ENCODE peak calls at places on chromosomes 1 and 21, in ten cellular contexts. H is H9; B is left ventricle myocardium inferior; Q is right cardiac atrium; M is endothelial cell of umbilical vein; R is brain microvascular endothelial cell; D is naive thymus-derived CD4-positive, alpha-beta T cell; X is colonic mucosa; W is cardiac muscle cell; K is hepatocyte. N is an unnamed sample.

GRCh38 chr1:29900727-29901126 is 664.4 kb downstream of the PTPRU start:
- DNase-seq in H (no peak), B (peak), Q (peak), M (no peak), R (no peak), D (no peak), X (no peak), W (no peak), K (no peak), N (no peak)

GRCh38 chr21:46323227-46323709 is 402 bp downstream of the C21orf58 start:
- DNase-seq in H (no peak), B (no peak), Q (no peak), M (no peak), R (no peak), D (no peak), X (no peak), W (no peak), K (peak), N (no peak)

GRCh38 chr1:46021046-46021822 is 111.2 kb downstream of the PIK3R3 start:
- DNase-seq in H (no peak), B (no peak), Q (no peak), M (no peak), R (no peak), D (no peak), X (no peak), W (no peak), K (no peak), N (no peak)

GRCh38 chr1:76040327-76040868 is 34.1 kb upstream of the ST6GALNAC3 start:
- DNase-seq in H (peak), B (no peak), Q (no peak), M (no peak), R (no peak), D (no peak), X (no peak), W (no peak), K (peak), N (peak)

GRCh38 chr1:115429884-115430283 is 91.8 kb upstream of the NGF start:
- DNase-seq in H (no peak), B (no peak), Q (no peak), M (no peak), R (peak), D (no peak), X (no peak), W (no peak), K (no peak), N (no peak)

GRCh38 chr1:48572632-48573258 is 100.7 kb upstream of the SPATA6 start:
- DNase-seq in H (peak), B (peak), Q (peak), M (peak), R (peak), D (no peak), X (peak), W (peak), K (peak), N (peak)

GRCh38 chr1:23394664-23395063 is 25.0 kb upstream of the ZNF436 start:
- DNase-seq in H (peak), B (peak), Q (peak), M (no peak), R (peak), D (no peak), X (peak), W (peak), K (peak), N (peak)

GRCh38 chr21:36481639-36482038 is 1.7 kb upstream of the CLDN14 start:
- DNase-seq in H (no peak), B (no peak), Q (no peak), M (no peak), R (no peak), D (no peak), X (no peak), W (no peak), K (no peak), N (no peak)

GRCh38 chr1:55214214-55214902 is 806 bp downstream of the USP24 start:
- DNase-seq in H (peak), B (peak), Q (peak), M (peak), R (no peak), D (peak), X (peak), W (peak), K (peak), N (peak)

GRCh38 chr1:40906781-40907400 is 44.7 kb upstream of the CITED4 start:
- DNase-seq in H (no peak), B (no peak), Q (no peak), M (no peak), R (no peak), D (no peak), X (no peak), W (no peak), K (no peak), N (no peak)

GRCh38 chr1:62306065-62306464 is 13.2 kb downstream of the KANK4 start:
- DNase-seq in H (no peak), B (no peak), Q (no peak), M (no peak), R (no peak), D (no peak), X (no peak), W (no peak), K (no peak), N (no peak)

GRCh38 chr21:40208960-40209359 is 341.7 kb downstream of the PCP4 start:
- DNase-seq in H (no peak), B (no peak), Q (no peak), M (no peak), R (no peak), D (no peak), X (no peak), W (no peak), K (no peak), N (no peak)

GRCh38 chr21:38167345-38167744 is 89.4 kb upstream of the KCNJ15 start:
- DNase-seq in H (no peak), B (no peak), Q (no peak), M (no peak), R (no peak), D (no peak), X (no peak), W (no peak), K (no peak), N (no peak)

GRCh38 chr1:231016234-231016633 is 23.8 kb downstream of the FAM89A start:
- DNase-seq in H (no peak), B (no peak), Q (no peak), M (no peak), R (no peak), D (no peak), X (no peak), W (no peak), K (no peak), N (no peak)

GRCh38 chr1:25137521-25138395 is 94.5 kb downstream of the SYF2 start:
- DNase-seq in H (no peak), B (no peak), Q (no peak), M (no peak), R (no peak), D (no peak), X (no peak), W (no peak), K (no peak), N (no peak)

GRCh38 chr1:21655748-21656147 is 13.4 kb downstream of the RAP1GAP start:
- DNase-seq in H (peak), B (no peak), Q (no peak), M (no peak), R (no peak), D (no peak), X (no peak), W (no peak), K (no peak), N (no peak)

GRCh38 chr1:56551691-56552090 is 27.7 kb downstream of the PLPP3 start:
- DNase-seq in H (no peak), B (no peak), Q (no peak), M (no peak), R (no peak), D (no peak), X (no peak), W (no peak), K (no peak), N (no peak)

GRCh38 chr21:37257967-37258877 is 8.9 kb downstream of the VPS26C start:
- DNase-seq in H (peak), B (peak), Q (peak), M (peak), R (peak), D (peak), X (peak), W (peak), K (peak), N (peak)

GRCh38 chr1:186572509-186572908 is 107.7 kb downstream of the PTGS2 start:
- DNase-seq in H (no peak), B (no peak), Q (no peak), M (no peak), R (no peak), D (no peak), X (no peak), W (no peak), K (no peak), N (no peak)

GRCh38 chr1:6262570-6263420 is 1.9 kb upstream of the GPR153 start:
- DNase-seq in H (no peak), B (peak), Q (peak), M (no peak), R (no peak), D (no peak), X (peak), W (peak), K (no peak), N (peak)

GRCh38 chr1:50977575-50978143 is 7.6 kb downstream of the CDKN2C start:
- DNase-seq in H (no peak), B (peak), Q (peak), M (peak), R (no peak), D (peak), X (peak), W (peak), K (peak), N (peak)

GRCh38 chr1:227049253-227049652 is 109.2 kb downstream of the COQ8A start:
- DNase-seq in H (no peak), B (no peak), Q (no peak), M (no peak), R (no peak), D (no peak), X (no peak), W (no peak), K (no peak), N (no peak)

GRCh38 chr1:83102630-83103071 is 896.3 kb downstream of the TTLL7 start:
- DNase-seq in H (no peak), B (no peak), Q (no peak), M (no peak), R (peak), D (no peak), X (no peak), W (no peak), K (peak), N (no peak)

GRCh38 chr1:19504796-19505693 is 19.7 kb upstream of the CAPZB start:
- DNase-seq in H (no peak), B (no peak), Q (no peak), M (peak), R (peak), D (no peak), X (no peak), W (peak), K (peak), N (no peak)

GRCh38 chr1:23168079-23168461 is 586 bp downstream of the LUZP1 start:
- DNase-seq in H (peak), B (peak), Q (peak), M (no peak), R (no peak), D (peak), X (peak), W (no peak), K (peak), N (peak)

GRCh38 chr1:203089001-203089650 is 3.3 kb upstream of the MYOG start:
- DNase-seq in H (peak), B (no peak), Q (no peak), M (no peak), R (no peak), D (no peak), X (no peak), W (no peak), K (no peak), N (no peak)

DNA sequence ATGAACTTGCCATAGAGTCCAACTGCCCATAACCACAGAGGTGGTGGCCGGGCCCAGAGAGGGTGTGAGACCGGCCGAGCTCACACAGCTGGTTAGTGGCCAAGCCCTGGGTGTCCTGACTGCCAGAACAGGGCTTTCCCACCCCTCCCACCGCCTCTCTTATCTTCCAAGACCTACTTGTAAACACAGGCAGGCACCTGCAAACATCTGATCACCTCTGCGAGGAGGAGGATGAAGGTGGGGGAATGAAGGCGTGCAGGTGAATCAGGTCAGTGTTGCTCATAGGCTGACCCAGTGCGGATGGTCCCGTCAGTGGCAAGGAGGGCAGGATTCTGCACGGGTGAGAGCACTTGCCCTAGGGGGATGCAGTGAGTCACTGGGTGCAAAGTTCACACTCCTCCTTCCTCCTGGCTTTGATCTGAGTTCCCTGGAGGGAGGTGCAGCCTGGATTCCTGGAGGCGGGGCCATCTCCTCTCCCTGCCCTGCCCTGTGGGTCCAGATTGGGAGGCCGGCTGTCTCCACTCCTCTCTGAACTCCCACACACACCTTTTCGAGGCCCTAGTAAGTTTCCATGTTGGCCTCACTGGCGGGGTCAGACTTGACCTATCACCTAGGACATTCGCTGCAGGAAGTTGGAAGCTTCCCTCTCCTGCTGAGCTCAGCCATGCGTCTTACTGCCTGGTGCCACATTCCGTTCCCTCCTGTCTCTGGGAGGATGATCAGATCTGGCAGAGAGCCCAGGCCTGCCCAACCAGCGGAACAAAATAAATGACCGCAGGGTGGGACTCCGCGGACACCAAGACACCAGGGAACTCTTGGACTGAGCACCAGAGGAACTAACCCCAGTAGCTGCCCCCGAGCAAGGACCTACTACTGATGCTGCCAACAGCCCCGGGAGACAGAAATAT is 7.3 kb downstream of the UQCRHL start:
- DNase-seq in H (peak), B (no peak), Q (peak), M (peak), R (peak), D (no peak), X (peak), W (peak), K (peak), N (peak)
- H3K27ac ChIP-seq in H (no peak), B (no peak), Q (peak), M (peak), R (peak), D (no peak), X (peak), W (no peak), K (peak), N (peak)

DNA sequence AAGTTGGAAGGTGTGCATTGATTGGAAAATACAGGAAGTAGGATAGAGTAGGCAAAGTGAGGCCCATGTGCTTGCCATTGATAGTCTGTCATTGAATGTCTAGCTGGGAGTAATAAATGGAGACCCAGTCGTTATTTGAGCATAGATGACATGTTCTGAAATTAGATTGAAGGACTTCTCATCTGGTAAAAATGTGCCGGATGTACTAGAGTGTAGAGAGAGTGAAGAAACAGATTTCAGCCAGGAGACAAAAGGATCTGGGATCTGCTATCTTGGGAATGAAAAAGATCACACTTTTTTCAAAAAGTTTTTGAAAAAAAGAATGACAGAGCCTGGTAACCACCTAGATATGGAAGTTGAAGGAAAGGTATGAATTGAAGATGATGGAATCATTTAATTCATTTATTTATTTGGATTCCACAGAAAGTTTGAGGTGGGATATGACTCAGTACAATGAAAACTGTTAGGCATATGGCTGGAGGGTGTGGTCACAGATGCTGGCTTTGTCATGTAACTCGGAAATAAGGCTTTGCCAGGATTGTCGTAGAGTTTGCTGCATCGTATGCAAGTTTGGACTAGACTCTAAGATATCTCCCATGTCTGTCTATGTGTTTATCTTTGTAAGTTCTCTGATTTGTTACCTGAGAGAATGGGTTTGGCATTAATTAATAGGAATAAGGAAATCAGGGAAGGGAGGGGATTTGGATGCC is 137.1 kb downstream of the PBX1 start:
- DNase-seq in H (no peak), B (no peak), Q (no peak), M (no peak), R (no peak), D (no peak), X (no peak), W (no peak), K (no peak), N (no peak)
- H3K27ac ChIP-seq in H (no peak), B (no peak), Q (no peak), M (no peak), R (no peak), D (no peak), X (no peak), W (no peak), K (no peak), N (no peak)

GRCh38 chr1:234933475-234933874 is 195.2 kb downstream of the TOMM20 start:
- DNase-seq in H (no peak), B (peak), Q (peak), M (peak), R (peak), D (peak), X (peak), W (peak), K (no peak), N (no peak)
- H3K27ac ChIP-seq in H (no peak), B (peak), Q (peak), M (peak), R (no peak), D (no peak), X (no peak), W (no peak), K (no peak), N (no peak)

DNA sequence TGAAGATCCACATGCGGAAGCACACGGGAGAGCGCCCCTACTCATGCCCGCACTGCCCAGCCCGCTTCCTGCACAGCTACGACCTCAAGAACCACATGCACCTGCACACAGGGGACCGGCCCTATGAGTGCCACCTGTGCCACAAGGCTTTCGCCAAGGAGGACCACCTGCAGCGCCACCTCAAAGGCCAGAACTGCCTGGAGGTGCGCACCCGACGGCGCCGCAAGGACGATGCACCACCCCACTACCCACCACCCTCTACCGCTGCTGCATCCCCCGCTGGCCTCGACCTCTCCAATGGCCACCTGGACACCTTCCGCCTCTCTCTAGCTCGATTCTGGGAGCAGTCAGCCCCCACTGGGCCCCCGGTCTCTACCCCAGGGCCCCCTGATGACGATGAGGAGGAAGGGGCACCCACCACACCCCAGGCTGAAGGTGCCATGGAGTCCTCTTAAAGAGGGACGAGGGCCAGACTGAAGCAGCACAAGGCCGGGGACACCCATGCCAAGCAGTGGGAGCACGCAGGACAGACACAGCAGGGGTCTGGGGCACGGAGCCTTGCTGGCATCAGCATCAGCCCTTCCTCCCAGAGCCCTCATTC is 13.7 kb downstream of the ZBTB7B start:
- DNase-seq in H (no peak), B (no peak), Q (no peak), M (no peak), R (no peak), D (no peak), X (peak), W (no peak), K (no peak), N (peak)
- H3K27ac ChIP-seq in H (no peak), B (peak), Q (peak), M (no peak), R (no peak), D (peak), X (peak), W (no peak), K (peak), N (peak)

DNA sequence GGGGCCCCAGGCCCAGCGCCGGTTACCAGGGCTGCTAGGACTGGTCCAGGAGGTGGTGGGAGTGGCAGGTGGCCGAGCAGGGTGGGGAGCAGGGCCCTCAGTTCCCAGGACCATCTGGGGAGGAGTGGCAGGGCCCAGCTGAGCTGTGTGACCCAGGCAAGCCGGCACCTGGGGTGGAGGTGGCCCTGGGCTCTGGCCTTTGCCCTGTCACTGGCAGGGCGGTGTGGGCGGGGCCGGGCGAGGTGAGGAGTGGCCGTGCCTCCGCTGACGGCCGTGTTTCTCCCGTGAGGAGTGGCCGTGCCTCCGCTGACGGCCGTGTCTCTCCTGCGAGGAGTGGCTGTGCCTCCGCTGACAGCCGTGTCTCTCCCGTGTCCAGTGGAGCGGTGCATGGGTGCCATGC is 2.0 kb downstream of the PLCH2 start:
- DNase-seq in H (no peak), B (no peak), Q (no peak), M (no peak), R (no peak), D (no peak), X (peak), W (no peak), K (peak), N (peak)
- H3K27ac ChIP-seq in H (no peak), B (no peak), Q (no peak), M (no peak), R (no peak), D (no peak), X (no peak), W (no peak), K (no peak), N (no peak)

DNA sequence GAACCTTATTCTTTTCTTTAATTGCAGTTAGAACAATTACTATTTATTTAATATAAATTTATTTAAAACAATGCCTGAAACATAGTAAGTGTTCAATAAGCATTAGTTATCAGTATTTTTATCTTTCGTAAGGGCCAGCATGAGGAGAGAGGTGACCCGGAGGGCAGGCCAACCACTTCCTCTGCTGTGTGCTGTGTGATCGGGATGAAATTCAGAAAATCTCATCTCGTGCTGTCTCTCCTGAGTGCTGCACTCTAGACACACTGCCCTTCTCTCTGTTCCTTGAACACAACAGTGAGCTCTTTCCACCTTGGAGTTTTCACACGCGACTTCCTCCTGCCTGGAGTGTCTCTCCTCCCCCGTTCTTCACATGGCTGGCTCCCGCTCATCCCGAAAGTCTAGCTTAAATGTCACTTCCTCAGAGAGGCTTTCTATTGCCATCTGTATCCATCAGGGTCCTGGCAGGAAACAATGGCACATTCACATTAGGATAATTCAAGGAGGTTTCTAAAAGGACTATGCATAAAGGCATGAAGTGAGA is 142.7 kb upstream of the GJB5 start:
- DNase-seq in H (no peak), B (no peak), Q (no peak), M (no peak), R (no peak), D (no peak), X (no peak), W (no peak), K (no peak), N (no peak)
- H3K27ac ChIP-seq in H (no peak), B (no peak), Q (no peak), M (no peak), R (no peak), D (no peak), X (no peak), W (no peak), K (no peak), N (no peak)

N was measured in transverse colon.